ENCODE peak calls at places on chromosome 5, in four cellular contexts. X, I, M and H are unnamed samples.

GRCh38 chr5:136242136-136242535 is 49.2 kb upstream of the SMIM32 start:
- DNase-seq in X (no peak), M (no peak), I (no peak), H (no peak)

GRCh38 chr5:4905674-4906528 is 234.2 kb upstream of the ADAMTS16 start:
- DNase-seq in X (peak), M (no peak), I (no peak), H (peak)

GRCh38 chr5:32059779-32060178 is 114.3 kb downstream of the GOLPH3 start:
- DNase-seq in M (no peak), X (no peak), I (no peak), H (no peak)

GRCh38 chr5:145554399-145554798 is 280.7 kb downstream of the PRELID2 start:
- DNase-seq in M (peak), X (no peak), I (no peak), H (no peak)

GRCh38 chr5:173556142-173557028 is 60.1 kb downstream of the BOD1 start:
- DNase-seq in X (no peak), I (no peak), M (no peak), H (no peak)

GRCh38 chr5:172648008-172648359 is 6.9 kb downstream of the NEURL1B start:
- DNase-seq in X (peak), I (no peak), M (no peak), H (no peak)

GRCh38 chr5:90916947-90917800 is 358.6 kb downstream of the ADGRV1 start:
- DNase-seq in X (no peak), M (no peak), I (no peak), H (no peak)

GRCh38 chr5:175688352-175689146 is 30.7 kb downstream of the HRH2 start:
- DNase-seq in X (peak), M (no peak), I (no peak), H (no peak)

GRCh38 chr5:51518607-51519006 is 135.4 kb downstream of the ISL1 start:
- DNase-seq in M (no peak), X (no peak), I (no peak), H (no peak)

GRCh38 chr5:150485770-150486401 is 22.0 kb upstream of the NDST1 start:
- DNase-seq in I (no peak), X (peak), M (no peak), H (peak)

GRCh38 chr5:31798168-31798567 is 159.2 kb downstream of the PDZD2 start:
- DNase-seq in X (no peak), I (no peak), M (no peak), H (no peak)

GRCh38 chr5:131532016-131532640 is 102.9 kb downstream of the RAPGEF6 start:
- DNase-seq in X (no peak), M (no peak), I (peak), H (no peak)

GRCh38 chr5:10724799-10725507 is 36.1 kb downstream of the DAP start:
- DNase-seq in I (no peak), M (peak), X (peak), H (no peak)

GRCh38 chr5:18069790-18070189 is 435.5 kb downstream of the TAF11L14 start:
- DNase-seq in X (no peak), I (no peak), M (no peak), H (no peak)

GRCh38 chr5:105218018-105218417 is 1655.4 kb upstream of the NUDT12 start:
- DNase-seq in M (no peak), I (no peak), X (no peak), H (no peak)

GRCh38 chr5:132498686-132499271 is 8.2 kb upstream of the IRF1 start:
- DNase-seq in I (no peak), M (no peak), X (peak), H (no peak)

GRCh38 chr5:150497274-150497988 is 10.5 kb upstream of the NDST1 start:
- DNase-seq in M (peak), X (peak), I (no peak), H (peak)

GRCh38 chr5:74895906-74896305 is 29.7 kb upstream of the FAM169A start:
- DNase-seq in I (no peak), X (no peak), M (peak), H (peak)

GRCh38 chr5:110977927-110978326 is 93.6 kb upstream of the TSLP start:
- DNase-seq in M (no peak), I (no peak), X (no peak), H (no peak)

GRCh38 chr5:136332213-136332612 is 33.1 kb downstream of the TRPC7 start:
- DNase-seq in X (no peak), I (no peak), M (no peak), H (no peak)

GRCh38 chr5:61498121-61498520 is 166.1 kb downstream of the ZSWIM6 start:
- DNase-seq in M (no peak), X (no peak), I (no peak), H (no peak)

GRCh38 chr5:157956271-157956885 is 97.4 kb upstream of the CLINT1 start:
- DNase-seq in X (no peak), M (no peak), I (no peak), H (no peak)

GRCh38 chr5:36875789-36876388 is 680 bp upstream of the NIPBL start:
- DNase-seq in X (peak), I (peak), M (peak), H (peak)

GRCh38 chr5:158423623-158424200 is 564.8 kb upstream of the CLINT1 start:
- DNase-seq in M (no peak), X (no peak), I (no peak), H (no peak)

GRCh38 chr5:54883374-54884194 is 101.8 kb downstream of the ESM1 start:
- DNase-seq in X (peak), M (no peak), I (no peak), H (no peak)

GRCh38 chr5:107365355-107366109 is 305.2 kb downstream of the EFNA5 start:
- DNase-seq in X (no peak), M (peak), I (no peak), H (no peak)

GRCh38 chr5:57896596-57896995 is 414.0 kb upstream of the ACTBL2 start:
- DNase-seq in X (no peak), I (no peak), M (no peak), H (no peak)

GRCh38 chr5:17216176-17216973 is 1.1 kb upstream of the BASP1 start:
- DNase-seq in M (peak), X (peak), I (no peak), H (peak)

GRCh38 chr5:41921874-41922273 is 3.2 kb upstream of the FBXO4 start:
- DNase-seq in X (no peak), I (no peak), M (peak), H (no peak)

GRCh38 chr5:31113101-31113500 is 80.4 kb upstream of the CDH6 start:
- DNase-seq in I (no peak), M (peak), X (no peak), H (no peak)

GRCh38 chr5:133599600-133599999 is 12.7 kb downstream of the FSTL4 start:
- DNase-seq in X (peak), M (no peak), I (no peak), H (no peak)

GRCh38 chr5:133595465-133595864 is 16.9 kb downstream of the FSTL4 start:
- DNase-seq in X (no peak), I (no peak), M (no peak), H (no peak)

GRCh38 chr5:133599044-133599443 is 13.3 kb downstream of the FSTL4 start:
- DNase-seq in X (peak), I (no peak), M (no peak), H (no peak)

GRCh38 chr5:133596049-133596448 is 16.3 kb downstream of the FSTL4 start:
- DNase-seq in I (no peak), X (peak), M (no peak), H (no peak)
- H3K27ac ChIP-seq in I (no peak), X (no peak), M (no peak), H (no peak)

GRCh38 chr5:156893517-156893916 is 43.4 kb downstream of the PPP1R2B start:
- DNase-seq in I (no peak), M (no peak), X (no peak), H (no peak)

GRCh38 chr5:156888520-156888919 is 38.4 kb downstream of the PPP1R2B start:
- DNase-seq in X (no peak), I (no peak), M (no peak), H (no peak)

GRCh38 chr5:156896545-156896944 is 46.5 kb downstream of the PPP1R2B start:
- DNase-seq in I (no peak), M (no peak), X (no peak), H (no peak)

GRCh38 chr5:156892864-156893263 is 42.8 kb downstream of the PPP1R2B start:
- DNase-seq in I (no peak), M (no peak), X (no peak), H (no peak)

GRCh38 chr5:156892223-156892622 is 42.1 kb downstream of the PPP1R2B start:
- DNase-seq in I (no peak), X (no peak), M (no peak), H (no peak)
- H3K27ac ChIP-seq in I (no peak), X (no peak), M (no peak), H (no peak)

DNA sequence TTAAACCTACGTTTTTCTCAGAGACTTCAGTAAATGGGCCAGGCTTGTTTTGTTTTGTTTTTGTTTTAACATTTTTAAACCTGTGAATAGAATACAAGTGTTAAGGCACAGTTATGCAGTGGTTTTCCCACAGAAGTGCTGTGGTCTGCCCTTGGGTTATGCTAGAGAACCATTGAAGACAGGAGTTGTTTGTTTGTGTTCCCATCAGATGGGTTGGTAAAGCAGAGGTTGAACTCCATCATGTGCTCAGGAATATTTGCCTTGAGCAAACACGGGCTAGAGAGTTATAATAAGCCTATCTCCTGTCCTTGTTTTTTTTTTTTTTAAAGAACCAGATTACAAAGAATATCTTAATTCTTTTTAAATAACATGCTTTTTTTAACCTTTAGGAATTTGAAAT is 28.5 kb downstream of the RHOBTB3 start:
- DNase-seq in I (no peak), M (peak), X (no peak), H (no peak)
- H3K27ac ChIP-seq in I (no peak), M (peak), X (no peak), H (no peak)

GRCh38 chr5:34053571-34054271 is 10.7 kb upstream of the C1QTNF3 start:
- DNase-seq in X (no peak), I (no peak), M (no peak), H (no peak)
- H3K27ac ChIP-seq in X (no peak), I (no peak), M (no peak), H (no peak)

GRCh38 chr5:119357309-119357708 is 1.5 kb downstream of the TNFAIP8 start:
- DNase-seq in X (no peak), I (no peak), M (no peak), H (no peak)
- H3K27ac ChIP-seq in X (peak), I (peak), M (no peak), H (no peak)

DNA sequence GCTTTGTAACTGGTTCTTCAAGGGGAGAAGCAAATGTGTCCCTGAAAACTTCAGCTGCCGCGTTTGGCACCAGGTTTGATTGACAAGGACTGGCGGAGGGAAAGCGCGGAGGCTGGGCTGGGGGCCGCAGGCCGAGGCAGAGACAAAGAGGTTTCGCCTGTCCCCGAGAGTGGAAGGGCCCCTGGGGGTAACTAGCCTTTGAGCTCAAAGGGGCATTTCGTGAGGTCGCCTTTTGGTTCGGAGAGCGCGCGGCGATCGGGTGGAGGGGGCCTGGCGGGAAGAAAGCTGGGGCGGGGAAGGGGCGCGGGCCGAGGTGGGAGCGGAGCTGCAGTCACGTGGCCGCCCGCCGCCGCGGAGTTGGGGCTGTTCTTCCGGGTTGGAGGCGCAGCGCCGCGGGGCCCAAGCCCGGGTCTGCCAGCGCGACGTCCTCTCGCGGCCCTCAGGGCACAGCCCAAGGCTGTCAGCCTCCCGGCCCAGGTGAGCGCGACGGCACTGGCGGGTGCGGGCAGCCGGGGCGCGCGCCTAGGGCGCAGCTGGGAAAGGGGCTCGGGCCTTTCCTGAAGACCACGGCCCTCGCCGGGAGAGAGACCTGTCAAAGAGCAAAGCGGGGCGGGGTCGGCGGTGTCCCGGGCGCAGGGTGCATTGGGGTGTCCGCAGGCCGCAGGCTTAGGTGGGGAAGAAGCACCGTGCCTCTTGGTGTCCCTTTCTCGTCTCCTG is at the start of gene NNT:
- DNase-seq in X (peak), M (peak), I (peak), H (peak)
- H3K27ac ChIP-seq in X (peak), M (peak), I (peak), H (peak)

GRCh38 chr5:79002374-79002773 is 17.3 kb upstream of the ARSB start:
- DNase-seq in I (no peak), M (no peak), X (no peak), H (no peak)
- H3K27ac ChIP-seq in I (no peak), M (no peak), X (no peak), H (no peak)

GRCh38 chr5:15620501-15620900 is 120.5 kb downstream of the FBXL7 start:
- DNase-seq in M (peak), X (peak), I (no peak), H (no peak)
- H3K27ac ChIP-seq in M (peak), X (peak), I (no peak), H (no peak)

GRCh38 chr5:93886098-93886806 is 144.9 kb upstream of the POU5F2 start:
- DNase-seq in I (no peak), X (no peak), M (no peak), H (no peak)
- H3K27ac ChIP-seq in I (no peak), X (no peak), M (no peak), H (no peak)